ENCODE peak calls at places on chromosome 4, in seven cellular contexts. B is AG08395, W is RCC 7860, J is Right ventricle myocardium superior, D is type B pancreatic cell, Z is T-helper 2 cell, S is posterior cingulate gyrus. E is an unnamed sample.
A peak's percentile ranks its signal among the peaks of the same experiment; 100 is the strongest.

GRCh38 chr4:11042760-11043159 is 358.2 kb upstream of the CLNK start:
- DNase-seq in B (no peak), W (no peak), J (no peak), D (no peak), Z (no peak), S (no peak), E (no peak)

GRCh38 chr4:184250795-184251679 is 33.4 kb upstream of the ENPP6 start:
- DNase-seq in B (peak; percentile 56), W (peak; percentile 6), J (no peak), D (no peak), Z (peak; percentile 76), S (no peak), E (no peak)

GRCh38 chr4:134132086-134132783 is 69.4 kb downstream of the PABPC4L start:
- DNase-seq in B (no peak), W (no peak), J (no peak), D (no peak), Z (no peak), S (no peak), E (no peak)

GRCh38 chr4:57077550-57078311 is 32.5 kb downstream of the IGFBP7 start:
- DNase-seq in B (no peak), W (peak; percentile 97), J (no peak), D (no peak), Z (no peak), S (no peak), E (no peak)

GRCh38 chr4:19026281-19026680 is 1004.7 kb upstream of the LCORL start:
- DNase-seq in B (no peak), W (no peak), J (peak; percentile 33), D (no peak), Z (no peak), S (peak; percentile 8), E (no peak)

GRCh38 chr4:121554377-121554776 is 142.4 kb downstream of the ANXA5 start:
- DNase-seq in B (peak; percentile 47), W (no peak), J (no peak), D (no peak), Z (no peak), S (no peak), E (peak; percentile 4)

GRCh38 chr4:132809298-132810032 is 339.6 kb upstream of the PCDH10 start:
- DNase-seq in B (no peak), W (no peak), J (no peak), D (no peak), Z (no peak), S (no peak), E (no peak)

GRCh38 chr4:162352580-162353107 is 188.8 kb upstream of the FSTL5 start:
- DNase-seq in B (no peak), W (no peak), J (no peak), D (no peak), Z (no peak), S (no peak), E (peak; percentile 9)

GRCh38 chr4:69689530-69690111 is 36.6 kb upstream of the UGT2A1 start:
- DNase-seq in B (peak; percentile 26), W (no peak), J (no peak), D (no peak), Z (peak; percentile 26), S (no peak), E (no peak)

GRCh38 chr4:5444918-5445517 is 263.3 kb downstream of the EVC2 start:
- DNase-seq in B (no peak), W (no peak), J (no peak), D (no peak), Z (no peak), S (no peak), E (no peak)

GRCh38 chr4:66927937-66928336 is 617.4 kb downstream of the CENPC start:
- DNase-seq in B (no peak), W (no peak), J (no peak), D (no peak), Z (no peak), S (no peak), E (no peak)

GRCh38 chr4:144562019-144562740 is 83.8 kb upstream of the HHIP start:
- DNase-seq in B (no peak), W (no peak), J (no peak), D (no peak), Z (no peak), S (no peak), E (no peak)

GRCh38 chr4:158610790-158611189 is 60.9 kb downstream of the C4orf46 start:
- DNase-seq in B (no peak), W (no peak), J (no peak), D (no peak), Z (no peak), S (no peak), E (no peak)

GRCh38 chr4:100581337-100581736 is 63.5 kb upstream of the EMCN start:
- DNase-seq in B (no peak), W (no peak), J (no peak), D (no peak), Z (no peak), S (peak; percentile 33), E (no peak)

GRCh38 chr4:6368096-6368495 is 98.4 kb downstream of the WFS1 start:
- DNase-seq in B (no peak), W (no peak), J (no peak), D (no peak), Z (no peak), S (no peak), E (no peak)

GRCh38 chr4:48033825-48034413 is 17.3 kb downstream of the NIPAL1 start:
- DNase-seq in B (peak; percentile 15), W (peak; percentile 6), J (no peak), D (no peak), Z (peak; percentile 54), S (no peak), E (no peak)

GRCh38 chr4:153530284-153530995 is 64.3 kb downstream of the TMEM131L start:
- DNase-seq in B (no peak), W (no peak), J (no peak), D (no peak), Z (peak; percentile 48), S (no peak), E (no peak)

GRCh38 chr4:27020203-27020602 is 159.6 kb downstream of the STIM2 start:
- DNase-seq in B (no peak), W (no peak), J (no peak), D (no peak), Z (no peak), S (no peak), E (no peak)

GRCh38 chr4:92501456-92501855 is 197.7 kb downstream of the GRID2 start:
- DNase-seq in B (no peak), W (no peak), J (no peak), D (no peak), Z (no peak), S (no peak), E (no peak)

E was measured in heart right ventricle.